ENCODE peak calls at places on chromosomes 13 and 19, in seven cellular contexts. One of them, this sample, is unnamed.

GRCh38 chr19:923551-924211 is 2.2 kb upstream of the ARID3A start:
- DNase-seq in stomach: no peak
- DNase-seq in breast epithelium: no peak
- DNase-seq in H1: no peak
- DNase-seq in esophagus muscularis mucosa: no peak
- DNase-seq in HCT116: no peak
- DNase-seq in HL-60: no peak
- DNase-seq in this sample: no peak

GRCh38 chr13:100254002-100254401 is 165.1 kb downstream of the PCCA start:
- DNase-seq in stomach: no peak
- DNase-seq in breast epithelium: no peak
- DNase-seq in H1: no peak
- DNase-seq in esophagus muscularis mucosa: no peak
- DNase-seq in HCT116: no peak
- DNase-seq in HL-60: no peak
- DNase-seq in this sample: no peak

GRCh38 chr13:76326343-76326742 is 559.9 kb downstream of the KCTD12 start:
- DNase-seq in stomach: no peak
- DNase-seq in breast epithelium: no peak
- DNase-seq in H1: no peak
- DNase-seq in esophagus muscularis mucosa: no peak
- DNase-seq in HCT116: no peak
- DNase-seq in HL-60: no peak
- DNase-seq in this sample: no peak

GRCh38 chr13:23799945-23800344 is 89.3 kb downstream of the MIPEP start:
- DNase-seq in stomach: no peak
- DNase-seq in breast epithelium: no peak
- DNase-seq in H1: no peak
- DNase-seq in esophagus muscularis mucosa: no peak
- DNase-seq in HCT116: no peak
- DNase-seq in HL-60: no peak
- DNase-seq in this sample: no peak

GRCh38 chr13:101397742-101398141 is 18.6 kb downstream of the NALCN start:
- DNase-seq in stomach: no peak
- DNase-seq in breast epithelium: no peak
- DNase-seq in H1: no peak
- DNase-seq in esophagus muscularis mucosa: peak; percentile 45
- DNase-seq in HCT116: no peak
- DNase-seq in HL-60: no peak
- DNase-seq in this sample: no peak

GRCh38 chr13:40187324-40187795 is 479.1 kb downstream of the FOXO1 start:
- DNase-seq in stomach: no peak
- DNase-seq in breast epithelium: no peak
- DNase-seq in H1: no peak
- DNase-seq in esophagus muscularis mucosa: no peak
- DNase-seq in HCT116: no peak
- DNase-seq in HL-60: no peak
- DNase-seq in this sample: peak; percentile 21

GRCh38 chr13:104740616-104741222 is 1674.5 kb upstream of the SLC10A2 start:
- DNase-seq in stomach: no peak
- DNase-seq in breast epithelium: no peak
- DNase-seq in H1: no peak
- DNase-seq in esophagus muscularis mucosa: no peak
- DNase-seq in HCT116: no peak
- DNase-seq in HL-60: no peak
- DNase-seq in this sample: no peak

GRCh38 chr19:58128041-58128685 is 22.4 kb downstream of the ZNF329 start:
- DNase-seq in stomach: no peak
- DNase-seq in breast epithelium: no peak
- DNase-seq in H1: no peak
- DNase-seq in esophagus muscularis mucosa: no peak
- DNase-seq in HCT116: no peak
- DNase-seq in HL-60: no peak
- DNase-seq in this sample: peak; percentile 42

GRCh38 chr19:39327990-39328705 is 7.5 kb upstream of the LRFN1 start:
- DNase-seq in stomach: peak; percentile 91
- DNase-seq in breast epithelium: peak; percentile 90
- DNase-seq in H1: peak; percentile 99
- DNase-seq in esophagus muscularis mucosa: peak; percentile 95
- DNase-seq in HCT116: no peak
- DNase-seq in HL-60: peak; percentile 73
- DNase-seq in this sample: peak; percentile 94

GRCh38 chr13:74066937-74067336 is 67.3 kb downstream of the KLF12 start:
- DNase-seq in stomach: no peak
- DNase-seq in breast epithelium: no peak
- DNase-seq in H1: no peak
- DNase-seq in esophagus muscularis mucosa: no peak
- DNase-seq in HCT116: no peak
- DNase-seq in HL-60: no peak
- DNase-seq in this sample: no peak

GRCh38 chr13:47017476-47017875 is 120.6 kb upstream of the HTR2A start:
- DNase-seq in stomach: no peak
- DNase-seq in breast epithelium: no peak
- DNase-seq in H1: no peak
- DNase-seq in esophagus muscularis mucosa: no peak
- DNase-seq in HCT116: no peak
- DNase-seq in HL-60: no peak
- DNase-seq in this sample: no peak

GRCh38 chr13:47903836-47904235 is 97.2 kb downstream of the SUCLA2 start:
- DNase-seq in stomach: no peak
- DNase-seq in breast epithelium: no peak
- DNase-seq in H1: no peak
- DNase-seq in esophagus muscularis mucosa: no peak
- DNase-seq in HCT116: no peak
- DNase-seq in HL-60: no peak
- DNase-seq in this sample: no peak

GRCh38 chr13:20940083-20940482 is 37.5 kb upstream of the XPO4 start:
- DNase-seq in stomach: no peak
- DNase-seq in breast epithelium: no peak
- DNase-seq in H1: no peak
- DNase-seq in esophagus muscularis mucosa: no peak
- DNase-seq in HCT116: no peak
- DNase-seq in HL-60: no peak
- DNase-seq in this sample: no peak

GRCh38 chr19:58021541-58022282 is 12.1 kb upstream of the ZSCAN1 start:
- DNase-seq in stomach: no peak
- DNase-seq in breast epithelium: peak; percentile 38
- DNase-seq in H1: peak; percentile 72
- DNase-seq in esophagus muscularis mucosa: no peak
- DNase-seq in HCT116: no peak
- DNase-seq in HL-60: peak; percentile 40
- DNase-seq in this sample: peak; percentile 98

GRCh38 chr13:98749501-98749900 is 3.0 kb downstream of the SLC15A1 start:
- DNase-seq in stomach: no peak
- DNase-seq in breast epithelium: no peak
- DNase-seq in H1: no peak
- DNase-seq in esophagus muscularis mucosa: no peak
- DNase-seq in HCT116: no peak
- DNase-seq in HL-60: no peak
- DNase-seq in this sample: no peak

GRCh38 chr19:46994141-46994686 is 25.4 kb upstream of the NPAS1 start:
- DNase-seq in stomach: no peak
- DNase-seq in breast epithelium: no peak
- DNase-seq in H1: no peak
- DNase-seq in esophagus muscularis mucosa: no peak
- DNase-seq in HCT116: no peak
- DNase-seq in HL-60: no peak
- DNase-seq in this sample: no peak

GRCh38 chr19:5345895-5346386 is 5.3 kb upstream of the PTPRS start:
- DNase-seq in stomach: no peak
- DNase-seq in breast epithelium: no peak
- DNase-seq in H1: no peak
- DNase-seq in esophagus muscularis mucosa: no peak
- DNase-seq in HCT116: no peak
- DNase-seq in HL-60: no peak
- DNase-seq in this sample: no peak

GRCh38 chr19:52689804-52690394 is 44.9 kb downstream of the ZNF611 start:
- DNase-seq in stomach: peak; percentile 28
- DNase-seq in breast epithelium: peak; percentile 60
- DNase-seq in H1: peak; percentile 70
- DNase-seq in esophagus muscularis mucosa: peak; percentile 92
- DNase-seq in HCT116: no peak
- DNase-seq in HL-60: peak; percentile 36
- DNase-seq in this sample: peak; percentile 50

GRCh38 chr13:113275387-113275786 is 21.7 kb upstream of the LAMP1 start:
- DNase-seq in stomach: peak; percentile 50
- DNase-seq in breast epithelium: no peak
- DNase-seq in H1: peak; percentile 59
- DNase-seq in esophagus muscularis mucosa: no peak
- DNase-seq in HCT116: peak; percentile 59
- DNase-seq in HL-60: peak; percentile 34
- DNase-seq in this sample: peak; percentile 77
- TF ChIP-seq CTCF in stomach: peak; percentile 36
- TF ChIP-seq CTCF in breast epithelium: peak; percentile 61
- TF ChIP-seq CTCF in H1: peak; percentile 29
- TF ChIP-seq CTCF in esophagus muscularis mucosa: peak; percentile 61
- TF ChIP-seq CTCF in HCT116: peak; percentile 66
- TF ChIP-seq CTCF in HL-60: no peak
- TF ChIP-seq CTCF in this sample: peak; percentile 75

GRCh38 chr19:51460164-51460992 is 2.1 kb upstream of the SIGLEC8 start:
- DNase-seq in stomach: peak; percentile 20
- DNase-seq in breast epithelium: no peak
- DNase-seq in H1: no peak
- DNase-seq in esophagus muscularis mucosa: no peak
- DNase-seq in HCT116: no peak
- DNase-seq in HL-60: peak; percentile 83
- DNase-seq in this sample: peak; percentile 77
- TF ChIP-seq POLR2AphosphoS5 in stomach: no peak
- TF ChIP-seq POLR2AphosphoS5 in breast epithelium: no peak
- TF ChIP-seq POLR2AphosphoS5 in H1: no peak
- TF ChIP-seq POLR2AphosphoS5 in esophagus muscularis mucosa: no peak
- TF ChIP-seq POLR2AphosphoS5 in HCT116: no peak
- TF ChIP-seq POLR2AphosphoS5 in HL-60: peak; percentile 63
- TF ChIP-seq POLR2AphosphoS5 in this sample: peak; percentile 63

GRCh38 chr19:32580901-32581703 is at the start of gene PDCD5:
- DNase-seq in stomach: peak; percentile 97
- DNase-seq in breast epithelium: peak; percentile 96
- DNase-seq in H1: peak; percentile 88
- DNase-seq in esophagus muscularis mucosa: peak; percentile 97
- DNase-seq in HCT116: peak; percentile 82
- DNase-seq in HL-60: peak; percentile 95
- DNase-seq in this sample: peak; percentile 94
- TF ChIP-seq CTCF in stomach: no peak
- TF ChIP-seq CTCF in breast epithelium: no peak
- TF ChIP-seq CTCF in H1: no peak
- TF ChIP-seq CTCF in esophagus muscularis mucosa: peak; percentile 10
- TF ChIP-seq CTCF in HCT116: no peak
- TF ChIP-seq CTCF in HL-60: no peak
- TF ChIP-seq CTCF in this sample: no peak

DNA sequence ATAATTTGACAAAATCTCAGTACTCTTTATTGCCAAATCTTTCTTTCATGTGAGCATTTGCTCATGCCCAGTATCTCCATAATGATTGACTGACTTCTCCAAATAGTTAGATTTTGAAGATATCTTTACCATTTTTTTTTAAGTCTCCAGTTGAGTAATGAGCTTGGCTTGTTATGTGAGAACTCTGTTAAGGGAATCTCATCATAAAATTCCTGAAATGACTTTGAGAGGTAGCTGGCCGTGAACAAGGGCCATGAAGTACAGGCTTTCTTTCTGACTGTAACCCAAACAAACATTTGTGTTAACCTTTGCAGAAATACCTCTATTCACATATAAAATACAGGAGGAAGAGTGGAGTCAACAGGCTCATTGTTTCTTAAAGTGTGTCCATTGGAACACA is 449.7 kb downstream of the IRS2 start:
- DNase-seq in stomach: no peak
- DNase-seq in breast epithelium: no peak
- DNase-seq in H1: no peak
- DNase-seq in esophagus muscularis mucosa: no peak
- DNase-seq in HCT116: no peak
- DNase-seq in HL-60: no peak
- DNase-seq in this sample: no peak
- TF ChIP-seq POLR2AphosphoS5 in stomach: no peak
- TF ChIP-seq POLR2AphosphoS5 in breast epithelium: no peak
- TF ChIP-seq POLR2AphosphoS5 in H1: no peak
- TF ChIP-seq POLR2AphosphoS5 in esophagus muscularis mucosa: no peak
- TF ChIP-seq POLR2AphosphoS5 in HCT116: no peak
- TF ChIP-seq POLR2AphosphoS5 in HL-60: no peak
- TF ChIP-seq POLR2AphosphoS5 in this sample: no peak